ENCODE peak calls at places on chromosomes 13 and 19, in six cellular contexts. H, V, L, B, S and Q are unnamed samples.

GRCh38 chr13:46593403-46593802 is 40.4 kb downstream of the LRCH1 start:
- DNase-seq in H (no peak), V (no peak), L (no peak), B (no peak), S (no peak), Q (no peak)

GRCh38 chr19:58577581-58578429 is 4.7 kb upstream of the MZF1 start:
- DNase-seq in H (no peak), V (no peak), L (no peak), B (no peak), S (no peak), Q (no peak)

GRCh38 chr19:45693168-45693788 is 812 bp downstream of the QPCTL start:
- DNase-seq in H (peak), V (no peak), L (peak), B (peak), S (peak), Q (no peak)

GRCh38 chr19:2607712-2608601 is 94.5 kb downstream of the GNG7 start:
- DNase-seq in H (no peak), V (no peak), L (no peak), B (no peak), S (peak), Q (no peak)

GRCh38 chr13:74306496-74306895 is 172.3 kb upstream of the KLF12 start:
- DNase-seq in H (no peak), V (no peak), L (no peak), B (no peak), S (no peak), Q (no peak)

GRCh38 chr13:103671547-103671946 is 605.3 kb upstream of the SLC10A2 start:
- DNase-seq in H (no peak), V (no peak), L (no peak), B (no peak), S (no peak), Q (no peak)

GRCh38 chr19:50167314-50167721 is 4.2 kb upstream of the IZUMO2 start:
- DNase-seq in H (no peak), V (peak), L (peak), B (peak), S (peak), Q (no peak)

GRCh38 chr19:5479958-5480357 is 24.7 kb downstream of the ZNRF4 start:
- DNase-seq in H (no peak), V (no peak), L (peak), B (no peak), S (no peak), Q (no peak)

GRCh38 chr13:99935772-99936171 is 35.8 kb downstream of the ZIC5 start:
- DNase-seq in H (no peak), V (no peak), L (no peak), B (no peak), S (no peak), Q (no peak)

GRCh38 chr19:737591-738093 is 13.3 kb upstream of the MISP start:
- DNase-seq in H (no peak), V (no peak), L (peak), B (no peak), S (no peak), Q (no peak)

GRCh38 chr19:33463194-33463593 is 58.4 kb downstream of the PEPD start:
- DNase-seq in H (no peak), V (no peak), L (no peak), B (no peak), S (no peak), Q (no peak)

GRCh38 chr13:19864339-19865309 is 1.2 kb upstream of the ZMYM5 start:
- DNase-seq in H (peak), V (no peak), L (peak), B (peak), S (peak), Q (no peak)

GRCh38 chr13:19984430-19985218 is 26.1 kb downstream of the ZMYM2 start:
- DNase-seq in H (no peak), V (peak), L (no peak), B (no peak), S (no peak), Q (no peak)

GRCh38 chr13:40292108-40292507 is 374.3 kb downstream of the FOXO1 start:
- DNase-seq in H (no peak), V (no peak), L (no peak), B (no peak), S (no peak), Q (no peak)

GRCh38 chr13:84433024-84433423 is 550.8 kb upstream of the SLITRK1 start:
- DNase-seq in H (no peak), V (no peak), L (no peak), B (no peak), S (no peak), Q (peak)

GRCh38 chr13:105116966-105117365 is 1418.5 kb downstream of the EFNB2 start:
- DNase-seq in H (no peak), V (no peak), L (no peak), B (no peak), S (no peak), Q (no peak)

DNA sequence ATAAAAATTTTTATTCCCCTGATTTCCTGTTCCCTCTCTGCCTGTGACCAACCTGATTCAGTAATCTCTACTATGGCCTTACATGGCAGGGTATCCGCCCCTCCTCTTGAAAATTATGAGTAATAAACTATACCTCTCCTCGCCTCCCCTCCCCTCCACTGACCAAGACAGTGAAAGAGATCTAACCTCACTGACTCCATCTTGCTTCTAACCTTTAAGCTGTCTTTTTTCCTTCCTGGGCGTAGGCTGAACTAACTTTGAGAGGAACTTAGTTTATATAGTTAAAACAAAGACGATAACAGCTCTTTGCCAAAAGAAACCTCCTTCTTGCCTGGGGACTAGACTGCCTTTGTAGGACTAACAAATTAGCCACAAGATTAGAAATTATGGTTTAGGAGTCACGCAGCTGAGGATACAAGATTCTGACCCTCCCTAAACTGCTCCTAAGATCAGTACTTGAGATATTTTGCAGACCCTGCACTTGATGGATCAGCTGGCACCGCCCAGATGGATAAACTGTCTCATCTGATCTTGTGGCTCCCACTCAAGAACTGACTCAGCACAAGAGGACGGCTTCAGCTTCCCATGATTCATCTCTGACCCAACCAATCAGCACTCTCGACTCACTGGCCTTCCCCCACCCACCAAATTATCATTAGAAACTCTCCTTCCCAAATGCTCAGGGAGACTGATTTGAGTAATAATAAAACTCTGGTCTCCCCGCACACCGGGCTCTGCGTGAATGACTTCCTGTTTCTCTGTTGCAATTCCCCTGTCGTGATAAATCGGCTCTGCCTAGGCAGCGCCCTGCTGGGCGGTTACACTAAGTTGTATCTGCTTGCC is 187.1 kb downstream of the TDRD3 start:
- DNase-seq in H (peak), V (no peak), L (no peak), B (no peak), S (no peak), Q (peak)
- H3K4me3 ChIP-seq in H (no peak), V (no peak), L (no peak), B (no peak), S (no peak), Q (no peak)

DNA sequence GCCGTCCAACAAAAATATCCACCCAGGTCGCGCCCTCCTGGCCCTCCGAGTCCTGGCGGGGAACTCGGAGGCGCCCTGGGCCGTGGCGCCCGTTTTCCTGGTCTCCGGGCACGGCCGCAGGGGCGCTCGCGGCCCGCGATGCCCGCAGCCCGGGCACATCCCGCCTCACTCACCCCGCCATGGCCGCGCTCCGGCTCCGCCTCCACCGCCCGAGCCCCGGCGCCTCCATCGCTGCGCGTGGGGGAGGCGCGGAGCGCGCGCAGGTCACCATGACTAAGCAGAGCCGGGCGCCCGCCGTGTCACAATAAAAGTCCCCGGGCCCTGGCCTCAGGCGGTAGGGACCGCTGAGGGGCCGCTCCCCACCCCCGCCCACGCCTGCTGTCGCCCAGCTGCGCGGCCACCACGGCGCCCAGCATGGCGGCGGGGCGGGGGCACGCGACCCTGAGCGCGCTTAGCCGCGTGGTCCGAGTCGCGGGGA is 593 bp downstream of the KEAP1 start:
- DNase-seq in H (peak), V (peak), L (peak), B (peak), S (peak), Q (no peak)
- TF ChIP-seq CTCF in H (peak), V (no peak), L (peak), B (no peak), S (no peak), Q (no peak)

GRCh38 chr19:28021316-28022185 is 1191.4 kb downstream of the UQCRFS1 start:
- DNase-seq in H (no peak), V (no peak), L (no peak), B (no peak), S (no peak), Q (no peak)
- H3K4me3 ChIP-seq in H (no peak), V (no peak), L (no peak), B (no peak), S (no peak), Q (no peak)

GRCh38 chr13:85608255-85608829 is 190.9 kb downstream of the SLITRK6 start:
- DNase-seq in H (no peak), V (no peak), L (no peak), B (no peak), S (no peak), Q (no peak)

DNA sequence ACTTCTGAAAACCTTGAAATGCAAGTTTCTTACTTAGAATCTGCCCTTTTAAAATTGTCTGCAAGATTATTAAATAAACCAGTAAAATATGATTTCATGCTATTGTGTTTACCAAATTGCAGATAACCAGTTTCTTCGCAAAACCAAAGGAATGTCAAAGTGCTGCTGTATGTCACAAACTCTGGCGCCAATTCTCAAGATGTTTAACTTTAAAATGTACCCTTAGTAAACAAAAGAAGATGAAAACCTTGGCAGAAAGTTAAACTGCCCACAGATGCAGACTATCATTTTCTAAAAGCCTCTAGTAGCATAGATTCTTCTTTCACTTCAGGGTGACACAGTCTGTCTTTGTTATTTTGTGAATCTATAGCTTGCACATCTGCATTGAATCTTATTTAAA is 189.2 kb downstream of the SLITRK6 start:
- DNase-seq in H (no peak), V (no peak), L (no peak), B (no peak), S (no peak), Q (no peak)
- TF ChIP-seq CTCF in H (no peak), V (no peak), L (no peak), B (no peak), S (no peak), Q (no peak)